ENCODE peak calls at places on chromosome 13, in ten cellular contexts. R, C, E, Q, X, G, M, D, B and T are unnamed samples.

GRCh38 chr13:77507931-77508776 is 27.4 kb upstream of the SCEL start:
- DNase-seq in D (no peak), M (no peak), Q (no peak), G (no peak), R (no peak), C (no peak), B (no peak), E (no peak), X (no peak), T (no peak)

GRCh38 chr13:101916108-101916757 is 463.8 kb downstream of the ITGBL1 start:
- DNase-seq in X (no peak), M (no peak), G (no peak), R (no peak), D (no peak), Q (no peak), E (peak; percentile 73), C (peak; percentile 63), B (peak; percentile 56), T (no peak)

GRCh38 chr13:94494021-94494420 is 14.5 kb upstream of the DCT start:
- DNase-seq in Q (no peak), G (no peak), B (no peak), E (no peak), M (no peak), R (no peak), X (no peak), D (no peak), C (no peak), T (no peak)

GRCh38 chr13:74015137-74015536 is 119.1 kb downstream of the KLF12 start:
- DNase-seq in Q (no peak), G (no peak), E (no peak), X (no peak), R (no peak), B (no peak), M (no peak), C (no peak), D (no peak), T (no peak)

GRCh38 chr13:39597828-39598227 is 5.2 kb downstream of the LHFPL6 start:
- DNase-seq in B (no peak), R (no peak), X (no peak), Q (no peak), M (no peak), G (no peak), C (no peak), E (no peak), D (no peak), T (no peak)

GRCh38 chr13:43792456-43792855 is 5.7 kb upstream of the ENOX1 start:
- DNase-seq in B (no peak), Q (no peak), M (no peak), G (no peak), D (no peak), E (no peak), R (no peak), X (no peak), C (no peak), T (no peak)

GRCh38 chr13:36850790-36851438 is 31.9 kb downstream of the RFXAP start:
- DNase-seq in M (no peak), R (no peak), D (no peak), C (peak; percentile 30), B (no peak), E (no peak), X (no peak), G (no peak), Q (no peak), T (no peak)

GRCh38 chr13:46341112-46341711 is 45.8 kb downstream of the RUBCNL start:
- DNase-seq in M (no peak), D (no peak), X (no peak), E (no peak), R (no peak), C (no peak), G (no peak), Q (no peak), B (no peak), T (no peak)

GRCh38 chr13:45168555-45168930 is 32.3 kb downstream of the KCTD4 start:
- DNase-seq in Q (no peak), B (no peak), C (no peak), M (no peak), G (no peak), R (no peak), E (no peak), X (no peak), D (no peak), T (no peak)

GRCh38 chr13:45178349-45179142 is 22.3 kb downstream of the KCTD4 start:
- DNase-seq in D (no peak), B (no peak), R (no peak), M (no peak), E (no peak), Q (no peak), G (no peak), C (no peak), X (no peak), T (no peak)

GRCh38 chr13:45179428-45179827 is 21.4 kb downstream of the KCTD4 start:
- DNase-seq in M (no peak), Q (no peak), G (no peak), X (no peak), R (no peak), C (no peak), D (no peak), E (no peak), B (no peak), T (no peak)

GRCh38 chr13:45180303-45180702 is 20.5 kb downstream of the KCTD4 start:
- DNase-seq in G (no peak), E (no peak), Q (no peak), D (no peak), B (no peak), C (no peak), R (no peak), X (no peak), M (no peak), T (no peak)

DNA sequence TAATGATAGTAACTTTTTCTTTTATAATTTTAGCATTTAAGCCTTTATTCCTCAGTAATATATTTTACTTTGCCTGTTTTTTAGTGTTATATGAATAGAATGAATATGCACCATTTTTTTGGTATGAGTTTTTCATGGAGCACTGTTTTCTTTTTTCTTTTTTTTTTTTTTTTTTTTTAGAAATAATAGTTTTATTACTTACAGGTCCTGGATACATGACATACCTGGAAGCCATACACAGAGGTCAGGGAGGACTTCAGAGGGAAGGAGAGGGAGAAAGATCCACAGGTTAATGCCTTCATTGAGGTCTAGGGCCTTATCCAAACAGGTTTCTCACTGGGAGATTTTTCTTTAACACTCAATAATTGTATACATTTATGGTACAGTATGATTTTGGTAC is 26.4 kb downstream of the KCTD4 start:
- DNase-seq in Q (no peak), D (no peak), M (no peak), R (no peak), G (no peak), X (no peak), E (no peak), C (no peak), B (no peak), T (no peak)
- H3K4me1 ChIP-seq in Q (no peaks in the 10 kb centered on the region), D (no peaks in the 10 kb centered on the region), M (peaks cover 7% of the 10 kb centered on the region), R (no peaks in the 10 kb centered on the region), G (no peaks in the 10 kb centered on the region), X (no peaks in the 10 kb centered on the region), E (no peaks in the 10 kb centered on the region), C (no peaks in the 10 kb centered on the region), B (no peaks in the 10 kb centered on the region), T (peaks cover 3% of the 10 kb centered on the region)

GRCh38 chr13:113490496-113491417 is at the start of gene DCUN1D2:
- DNase-seq in C (peak; percentile 93), D (peak; percentile 84), M (peak; percentile 92), E (peak; percentile 97), X (peak; percentile 70), R (peak; percentile 95), B (peak; percentile 89), Q (peak; percentile 93), G (peak; percentile 93), T (peak; percentile 48)

GRCh38 chr13:113493315-113493951 is 2.9 kb upstream of the DCUN1D2 start:
- DNase-seq in B (no peak), D (no peak), G (no peak), Q (no peak), X (no peak), E (no peak), C (no peak), R (no peak), M (no peak), T (no peak)

GRCh38 chr13:113489549-113490495 is 689 bp downstream of the DCUN1D2 start:
- DNase-seq in M (no peak), E (peak; percentile 83), X (no peak), C (peak; percentile 38), D (no peak), Q (peak; percentile 37), B (peak; percentile 17), G (peak; percentile 46), R (peak; percentile 38), T (no peak)

GRCh38 chr13:113491418-113491883 is 940 bp upstream of the DCUN1D2 start:
- DNase-seq in C (peak; percentile 47), R (peak; percentile 37), Q (no peak), E (no peak), G (no peak), D (no peak), M (no peak), X (no peak), B (peak; percentile 21), T (no peak)

GRCh38 chr13:113491982-113492381 is 1.5 kb upstream of the DCUN1D2 start:
- DNase-seq in G (no peak), E (no peak), B (no peak), R (no peak), M (no peak), X (no peak), Q (no peak), D (no peak), C (no peak), T (no peak)
- H3K4me3 ChIP-seq in G (peak overlapping the region; percentile 81), E (peak overlapping the region; percentile 85), B (peak overlapping the region; percentile 78), R (peak overlapping the region; percentile 97), M (peak overlapping the region; percentile 89), X (no peak overlapping the region), Q (no peak overlapping the region), D (peak overlapping the region; percentile 97), C (peak overlapping the region; percentile 90), T (peak overlapping the region; percentile 2)

DNA sequence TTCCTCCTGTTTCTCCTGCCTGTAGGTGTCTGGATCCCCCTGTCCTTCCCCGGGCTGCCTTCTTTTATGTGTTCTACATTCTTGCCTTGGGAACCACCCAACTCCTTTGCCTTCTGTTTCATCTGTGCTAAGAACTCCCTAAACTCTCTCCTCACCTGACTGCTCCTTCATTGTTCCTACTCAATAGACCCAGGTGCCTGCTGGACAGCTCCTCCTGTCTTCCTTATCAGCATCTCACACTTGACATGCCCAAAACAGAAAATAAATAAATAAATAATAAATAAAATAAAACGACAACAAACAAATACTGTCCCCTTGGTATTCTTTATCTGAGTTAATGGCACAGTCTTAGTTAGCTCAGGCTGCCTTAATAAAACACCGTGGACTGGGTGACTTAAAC is 200.2 kb upstream of the IPO5 start:
- DNase-seq in C (no peak), R (no peak), D (no peak), G (no peak), X (no peak), M (no peak), E (no peak), B (no peak), Q (no peak), T (no peak)
- H3K27ac ChIP-seq in C (no peak overlapping the region), R (no peak overlapping the region), D (no peak overlapping the region), G (no peak overlapping the region), X (no peak overlapping the region), M (no peak overlapping the region), E (no peak overlapping the region), B (no peak overlapping the region), Q (no peak overlapping the region), T (no peak overlapping the region)

GRCh38 chr13:32426191-32426980 is 1.5 kb downstream of the N4BP2L1 start:
- DNase-seq in B (no peak), M (no peak), D (no peak), X (peak; percentile 29), R (no peak), Q (no peak), E (no peak), C (no peak), G (no peak), T (no peak)

GRCh38 chr13:32427852-32428580 is at the start of gene N4BP2L1:
- DNase-seq in X (peak; percentile 84), R (peak; percentile 71), Q (peak; percentile 74), E (peak; percentile 89), C (peak; percentile 50), M (peak; percentile 82), D (peak; percentile 63), B (no peak), G (peak; percentile 81), T (no peak)

GRCh38 chr13:32428581-32429072 is 697 bp upstream of the N4BP2L1 start:
- DNase-seq in X (no peak), M (no peak), R (no peak), D (no peak), C (no peak), E (no peak), Q (no peak), G (no peak), B (no peak), T (no peak)

GRCh38 chr13:32425158-32425557 is 2.8 kb downstream of the N4BP2L1 start:
- DNase-seq in G (no peak), B (no peak), R (no peak), E (no peak), X (no peak), M (no peak), D (no peak), C (no peak), Q (no peak), T (no peak)

GRCh38 chr13:32426981-32427851 is 714 bp downstream of the N4BP2L1 start:
- DNase-seq in D (peak; percentile 20), C (peak; percentile 51), G (peak; percentile 64), Q (peak; percentile 51), M (peak; percentile 61), R (peak; percentile 57), B (peak; percentile 29), E (peak; percentile 85), X (peak; percentile 45), T (no peak)
- H3K4me1 ChIP-seq in D (peaks cover 16% of the 10 kb centered on the region), C (peaks cover 4% of the 10 kb centered on the region), G (peaks cover 6% of the 10 kb centered on the region), Q (peaks cover 2% of the 10 kb centered on the region), M (peaks cover 22% of the 10 kb centered on the region), R (peaks cover 19% of the 10 kb centered on the region), B (peaks cover 2% of the 10 kb centered on the region), E (no peaks in the 10 kb centered on the region), X (peaks cover 14% of the 10 kb centered on the region), T (no peaks in the 10 kb centered on the region)